ENCODE peak calls at places on chromosome 5, in four cellular contexts. J is stromal cell of bone marrow; K is activated CD4-positive, alpha-beta T cell treated with anti-CD3 and anti-CD28 coated beads, Interleukin-2, amount 50 U/mL, for 1 hour; M is uterus. W is an unnamed sample.

GRCh38 chr5:33725846-33726245 is 165.9 kb downstream of the ADAMTS12 start:
- DNase-seq in J (peak; percentile 54), K (no peak), M (no peak), W (no peak)

GRCh38 chr5:147317978-147318684 is 83.3 kb downstream of the STK32A start:
- DNase-seq in J (no peak), K (no peak), M (no peak), W (no peak)

GRCh38 chr5:132813599-132814440 is 718 bp downstream of the SOWAHA start:
- DNase-seq in J (no peak), K (peak; percentile 29), M (no peak), W (peak; percentile 78)

GRCh38 chr5:171340491-171340890 is 31.4 kb downstream of the TLX3 start:
- DNase-seq in J (no peak), K (no peak), M (no peak), W (no peak)

GRCh38 chr5:55923177-55923872 is 71.4 kb downstream of the IL6ST start:
- DNase-seq in J (no peak), K (no peak), M (no peak), W (no peak)

GRCh38 chr5:14417232-14417730 is 164.3 kb upstream of the OTULINL start:
- DNase-seq in J (peak; percentile 50), K (no peak), M (no peak), W (no peak)

GRCh38 chr5:33788922-33789321 is 102.9 kb downstream of the ADAMTS12 start:
- DNase-seq in J (peak; percentile 87), K (no peak), M (no peak), W (no peak)

GRCh38 chr5:91556-92263 is at the start of gene PLEKHG4B:
- DNase-seq in J (no peak), K (no peak), M (no peak), W (peak; percentile 27)

GRCh38 chr5:76363385-76364261 is 39.5 kb upstream of the IQGAP2 start:
- DNase-seq in J (no peak), K (no peak), M (no peak), W (no peak)

GRCh38 chr5:116778015-116778414 is 203.4 kb upstream of the SEMA6A start:
- DNase-seq in J (no peak), K (no peak), M (no peak), W (no peak)

GRCh38 chr5:75059887-75060286 is 7.5 kb upstream of the GCNT4 start:
- DNase-seq in J (no peak), K (peak; percentile 39), M (no peak), W (no peak)

GRCh38 chr5:160023883-160024635 is 15.1 kb downstream of the TTC1 start:
- DNase-seq in J (no peak), K (no peak), M (no peak), W (no peak)

GRCh38 chr5:124706729-124707361 is 39.6 kb downstream of the ZNF608 start:
- DNase-seq in J (no peak), K (no peak), M (no peak), W (no peak)

GRCh38 chr5:35857606-35858205 is 1.0 kb downstream of the IL7R start:
- DNase-seq in J (peak; percentile 84), K (no peak), M (no peak), W (no peak)

GRCh38 chr5:153441997-153442396 is 48.5 kb upstream of the GRIA1 start:
- DNase-seq in J (no peak), K (no peak), M (no peak), W (no peak)

GRCh38 chr5:154714271-154714986 is 40.7 kb upstream of the LARP1 start:
- DNase-seq in J (no peak), K (no peak), M (no peak), W (peak; percentile 49)

GRCh38 chr5:169906745-169907649 is 73.3 kb downstream of the INSYN2B start:
- DNase-seq in J (no peak), K (no peak), M (no peak), W (no peak)

GRCh38 chr5:16600949-16601348 is 15.8 kb downstream of the RETREG1 start:
- DNase-seq in J (no peak), K (no peak), M (no peak), W (no peak)

GRCh38 chr5:158351485-158352140 is 492.7 kb upstream of the CLINT1 start:
- DNase-seq in J (no peak), K (no peak), M (no peak), W (no peak)

GRCh38 chr5:81906086-81906485 is 65.7 kb upstream of the ATG10 start:
- DNase-seq in J (no peak), K (no peak), M (no peak), W (no peak)

GRCh38 chr5:53151713-53152458 is 42.3 kb upstream of the MOCS2 start:
- DNase-seq in J (peak; percentile 89), K (no peak), M (no peak), W (no peak)

GRCh38 chr5:622359-622758 is 10.2 kb downstream of the CEP72 start:
- DNase-seq in J (no peak), K (no peak), M (no peak), W (no peak)

GRCh38 chr5:147971472-147971871 is 65.1 kb upstream of the C5orf46 start:
- DNase-seq in J (no peak), K (no peak), M (no peak), W (no peak)

GRCh38 chr5:138523406-138523805 is 19.6 kb downstream of the ETF1 start:
- DNase-seq in J (no peak), K (no peak), M (no peak), W (no peak)

GRCh38 chr5:74035521-74035937 is 409.5 kb downstream of the ARHGEF28 start:
- DNase-seq in J (peak; percentile 50), K (no peak), M (peak; percentile 51), W (no peak)

GRCh38 chr5:33102551-33102950 is 338.2 kb upstream of the TARS1 start:
- DNase-seq in J (no peak), K (no peak), M (no peak), W (no peak)

GRCh38 chr5:105508519-105508918 is 1945.9 kb upstream of the NUDT12 start:
- DNase-seq in J (peak; percentile 15), K (no peak), M (no peak), W (no peak)

GRCh38 chr5:31408814-31409213 is 123.1 kb downstream of the DROSHA start:
- DNase-seq in J (peak; percentile 47), K (no peak), M (no peak), W (no peak)

GRCh38 chr5:135400866-135401265 is 1.8 kb upstream of the MACROH2A1 start:
- DNase-seq in J (no peak), K (no peak), M (no peak), W (no peak)

GRCh38 chr5:2863675-2864433 is 112.4 kb upstream of the IRX2 start:
- DNase-seq in J (no peak), K (no peak), M (no peak), W (no peak)

GRCh38 chr5:80071510-80072021 is 36.4 kb downstream of the THBS4 start:
- DNase-seq in J (no peak), K (no peak), M (no peak), W (no peak)

GRCh38 chr5:178368716-178369300 is 136.2 kb upstream of the PHYKPL start:
- DNase-seq in J (no peak), K (no peak), M (no peak), W (no peak)

W was measured in B cell.